ENCODE peak calls at places on chromosome 16, in eight cellular contexts. R is mesenchymal stem cell, P is prostate gland, H is HAP-1, J is sigmoid colon, M is cardiac muscle cell, Y is thoracic aorta, T is IMR-90. X is an unnamed sample. For H3K4me1, the result is how much of the 10 kb centered on the place peaks cover.

GRCh38 chr16:27322858-27323780 is 9.3 kb downstream of the IL4R start:
- DNase-seq in H (no peak), P (no peak), M (no peak), R (no peak), J (peak), T (no peak), Y (no peak), X (no peak)

GRCh38 chr16:72785886-72786285 is 262.0 kb downstream of the ZFHX3 start:
- DNase-seq in P (no peak), H (no peak), M (no peak), J (no peak), R (peak), Y (no peak), T (peak), X (no peak)

GRCh38 chr16:14399397-14400284 is 230.4 kb downstream of the PARN start:
- DNase-seq in T (peak), J (peak), H (no peak), M (peak), R (peak), P (no peak), Y (peak), X (peak)

GRCh38 chr16:55701442-55702319 is 45.9 kb downstream of the SLC6A2 start:
- DNase-seq in Y (no peak), J (peak), T (peak), M (peak), P (peak), R (peak), H (peak), X (peak)

GRCh38 chr16:77499373-77500285 is 64.8 kb upstream of the ADAMTS18 start:
- DNase-seq in P (peak), M (no peak), Y (no peak), H (no peak), T (no peak), J (peak), R (peak), X (peak)

GRCh38 chr16:27977966-27978365 is 85.5 kb downstream of the GSG1L start:
- DNase-seq in R (no peak), J (peak), Y (no peak), T (peak), P (no peak), H (no peak), M (no peak), X (no peak)

GRCh38 chr16:89606006-89606405 is 7.4 kb upstream of the DPEP1 start:
- DNase-seq in T (no peak), M (no peak), J (no peak), P (no peak), H (no peak), Y (no peak), R (no peak), X (no peak)

GRCh38 chr16:67110136-67110847 is 551 bp downstream of the PHAF1 start:
- DNase-seq in P (no peak), T (no peak), R (no peak), Y (no peak), J (no peak), M (peak), H (peak), X (no peak)

GRCh38 chr16:74186589-74186988 is 110.0 kb upstream of the PSMD7 start:
- DNase-seq in P (no peak), H (no peak), Y (no peak), T (peak), J (no peak), R (no peak), M (no peak), X (no peak)

GRCh38 chr16:31696968-31697743 is 169.5 kb downstream of the AHSP start:
- DNase-seq in M (peak), R (peak), J (no peak), P (no peak), H (no peak), T (peak), Y (no peak), X (no peak)

GRCh38 chr16:1906052-1906845 is 12.0 kb downstream of the HS3ST6 start:
- DNase-seq in P (no peak), T (no peak), R (no peak), J (no peak), M (no peak), H (no peak), Y (no peak), X (no peak)

GRCh38 chr16:82814059-82814458 is 187.3 kb downstream of the CDH13 start:
- DNase-seq in Y (no peak), J (no peak), P (no peak), R (no peak), M (no peak), T (no peak), H (no peak), X (no peak)

GRCh38 chr16:81127051-81127450 is 30.9 kb upstream of the GCSH start:
- DNase-seq in J (no peak), T (peak), Y (no peak), R (peak), H (no peak), P (no peak), M (no peak), X (no peak)

GRCh38 chr16:47728229-47728628 is 267.1 kb downstream of the PHKB start:
- DNase-seq in Y (no peak), P (no peak), T (no peak), H (no peak), J (no peak), R (no peak), M (no peak), X (no peak)

GRCh38 chr16:70601576-70602575 is 44.5 kb upstream of the IL34 start:
- DNase-seq in M (no peak), J (no peak), Y (no peak), T (peak), H (no peak), R (no peak), P (no peak), X (no peak)

GRCh38 chr16:30078744-30079143 is 3.0 kb downstream of the PPP4C start:
- DNase-seq in T (no peak), P (no peak), H (no peak), J (no peak), Y (no peak), M (no peak), R (no peak), X (no peak)

GRCh38 chr16:52597772-52598483 is 51.0 kb upstream of the TOX3 start:
- DNase-seq in P (peak), J (no peak), T (no peak), R (no peak), M (no peak), H (peak), Y (no peak), X (no peak)

GRCh38 chr16:12323007-12323699 is 346.6 kb downstream of the SNX29 start:
- DNase-seq in T (no peak), R (no peak), H (no peak), J (no peak), P (no peak), M (no peak), Y (no peak), X (no peak)

GRCh38 chr16:31094088-31094423 is 541 bp downstream of the VKORC1 start:
- DNase-seq in J (no peak), R (no peak), H (peak), M (peak), T (no peak), P (no peak), Y (no peak), X (no peak)

GRCh38 chr16:28880589-28880915 is 2.3 kb downstream of the ATP2A1 start:
- DNase-seq in T (no peak), H (no peak), M (no peak), Y (no peak), J (no peak), R (no peak), P (no peak), X (no peak)

GRCh38 chr16:4358831-4359561 is 7.9 kb upstream of the PAM16 start:
- DNase-seq in H (peak), T (no peak), J (peak), P (no peak), M (peak), Y (no peak), R (peak), X (no peak)

GRCh38 chr16:16137110-16137509 is 86.2 kb downstream of the ABCC6 start:
- DNase-seq in P (no peak), M (no peak), H (no peak), J (no peak), Y (no peak), T (no peak), R (no peak), X (no peak)

GRCh38 chr16:53094013-53094630 is 39.3 kb downstream of the CHD9 start:
- DNase-seq in R (no peak), M (peak), J (peak), P (peak), Y (no peak), H (no peak), T (no peak), X (no peak)

GRCh38 chr16:7497667-7498066 is 165.0 kb downstream of the RBFOX1 start:
- DNase-seq in T (no peak), Y (no peak), M (no peak), R (no peak), J (no peak), H (no peak), P (no peak), X (no peak)

GRCh38 chr16:84581161-84581560 is 36.7 kb downstream of the COTL1 start:
- DNase-seq in J (no peak), Y (no peak), H (no peak), T (no peak), R (peak), M (no peak), P (no peak), X (no peak)

GRCh38 chr16:73339821-73340220 is 291.9 kb upstream of the ZFHX3 start:
- DNase-seq in R (no peak), J (no peak), T (no peak), H (no peak), M (no peak), Y (no peak), P (no peak), X (no peak)

GRCh38 chr16:11414815-11415775 is 69.8 kb downstream of the RMI2 start:
- DNase-seq in T (no peak), Y (no peak), J (no peak), R (no peak), M (no peak), P (no peak), H (no peak), X (no peak)

GRCh38 chr16:1194665-1195392 is 30.2 kb downstream of the TPSG1 start:
- DNase-seq in T (no peak), H (peak), Y (no peak), J (no peak), P (no peak), M (peak), R (no peak), X (no peak)

GRCh38 chr16:86905302-86905701 is 327.0 kb downstream of the FOXL1 start:
- DNase-seq in R (no peak), H (no peak), M (no peak), P (no peak), Y (no peak), T (no peak), J (no peak), X (no peak)

GRCh38 chr16:11097782-11098167 is 153.4 kb downstream of the CLEC16A start:
- DNase-seq in P (no peak), R (no peak), J (no peak), T (no peak), H (no peak), M (no peak), Y (no peak), X (no peak)

GRCh38 chr16:67762385-67762784 is 43.3 kb upstream of the GFOD2 start:
- DNase-seq in P (no peak), T (no peak), R (no peak), Y (no peak), M (no peak), J (no peak), H (no peak), X (no peak)

GRCh38 chr16:38941-39892 is 14.2 kb downstream of the POLR3K start:
- DNase-seq in M (no peak), T (no peak), J (no peak), H (no peak), Y (no peak), P (no peak), R (no peak), X (no peak)

GRCh38 chr16:9153502-9153864 is 62.0 kb downstream of the HAPSTR1 start:
- DNase-seq in T (no peak), P (no peak), R (no peak), J (no peak), M (no peak), H (no peak), Y (no peak), X (no peak)

GRCh38 chr16:70512456-70512855 is 10.9 kb downstream of the COG4 start:
- DNase-seq in J (no peak), H (no peak), P (no peak), T (peak), Y (no peak), M (no peak), R (no peak), X (peak)

GRCh38 chr16:8730335-8730915 is 56.0 kb downstream of the ABAT start:
- DNase-seq in J (peak), T (no peak), M (no peak), Y (no peak), R (no peak), H (no peak), P (peak), X (no peak)

DNA sequence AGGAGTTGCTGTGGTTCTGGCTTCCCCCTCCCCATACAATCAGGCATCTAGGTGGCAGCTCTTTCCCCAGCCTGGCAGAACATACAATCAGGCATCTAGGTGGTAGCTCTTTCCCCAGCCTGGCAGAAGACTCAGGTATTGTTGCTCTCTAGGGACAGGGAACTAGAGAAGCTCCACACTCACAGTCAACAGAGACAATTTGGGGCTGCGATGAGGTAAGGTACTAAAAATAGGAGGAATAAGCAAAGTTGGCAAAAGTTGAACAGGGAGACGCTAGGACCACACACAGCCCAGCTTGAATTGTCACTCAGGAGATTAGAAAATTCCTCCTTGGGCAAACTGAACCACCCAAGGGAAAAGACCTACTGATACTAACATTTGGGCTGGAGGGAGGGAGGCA is 315.5 kb upstream of the CDH5 start:
- DNase-seq in T (no peak), J (no peak), Y (no peak), P (no peak), H (no peak), R (no peak), M (no peak), X (no peak)
- H3K4me1 ChIP-seq in T (under half), J (under half), Y (under half), P (under half), H (under half), R (under half), M (under half), X (under half)

DNA sequence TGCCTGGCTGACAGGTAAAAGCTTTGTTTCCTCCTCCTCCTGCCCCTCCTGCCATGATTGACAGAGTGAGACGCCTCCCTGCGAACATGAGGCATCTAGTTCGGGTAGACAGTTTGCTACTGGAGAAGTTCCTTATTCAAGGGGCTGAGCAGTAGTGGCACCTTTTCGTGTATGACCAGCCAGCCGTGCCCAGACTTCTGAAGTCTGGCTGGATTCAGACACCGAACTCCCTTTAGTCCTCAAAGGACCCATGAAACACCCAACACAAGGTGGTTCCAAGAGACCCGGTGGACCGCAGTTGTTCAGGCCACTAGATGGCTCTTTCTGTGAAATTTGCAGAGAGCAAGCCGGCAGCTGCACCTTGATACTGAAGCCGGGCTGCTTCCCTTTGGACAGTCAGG is 192.8 kb downstream of the XYLT1 start:
- DNase-seq in R (no peak), M (peak), J (no peak), H (no peak), Y (no peak), P (peak), T (peak), X (no peak)
- H3K4me1 ChIP-seq in R (under half), M (under half), J (under half), H (under half), Y (under half), P (under half), T (under half), X (under half)

DNA sequence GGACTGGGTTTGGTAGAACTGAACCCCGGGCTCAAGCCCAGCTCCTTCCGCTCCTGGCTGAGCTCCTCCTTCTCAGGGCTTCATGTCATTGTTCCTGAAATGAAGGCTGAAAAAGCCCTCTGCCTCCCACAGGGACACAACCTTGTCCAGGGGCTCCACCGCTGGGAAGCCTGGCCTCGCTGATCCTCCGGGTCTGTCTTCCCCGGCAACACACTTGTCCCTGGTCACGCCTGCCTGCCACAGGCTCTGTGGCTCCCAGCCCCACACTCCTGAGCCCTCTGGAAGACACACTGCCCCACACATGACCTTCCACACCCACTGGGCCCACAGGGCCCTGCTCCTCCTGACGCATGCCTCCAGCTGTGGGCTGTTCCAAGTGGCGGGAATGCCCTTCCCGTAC is 18.0 kb upstream of the ZC3H18 start:
- DNase-seq in H (no peak), R (no peak), J (no peak), Y (no peak), T (no peak), M (no peak), P (no peak), X (no peak)
- H3K4me1 ChIP-seq in H (under half), R (under half), J (under half), Y (under half), T (under half), M (under half), P (under half), X (under half)

DNA sequence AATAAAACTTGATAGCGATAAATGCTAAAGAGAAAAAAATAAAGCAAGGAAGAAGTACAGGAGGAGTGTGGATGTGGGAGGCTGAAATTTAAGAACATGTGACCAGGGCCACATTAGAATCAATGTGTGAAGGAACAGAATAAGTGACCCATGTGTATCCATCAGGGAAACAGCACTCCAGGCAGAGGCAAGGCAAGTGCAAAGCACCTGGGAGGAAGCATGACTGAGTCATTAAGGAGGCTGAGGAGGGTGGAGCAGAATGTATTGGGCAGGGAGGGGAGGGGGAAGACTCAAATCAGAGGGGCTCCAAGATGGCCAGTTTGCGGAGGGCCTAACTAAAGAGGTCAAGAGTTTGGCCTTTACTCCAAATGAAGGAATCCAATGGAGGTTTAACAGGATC is 8.0 kb downstream of the CDR2 start:
- DNase-seq in T (no peak), H (no peak), P (no peak), Y (no peak), M (no peak), R (no peak), J (no peak), X (no peak)
- H3K4me1 ChIP-seq in T (under half), H (under half), P (under half), Y (under half), M (under half), R (under half), J (under half), X (under half)

GRCh38 chr16:85633438-85633743 is 20.3 kb downstream of the GSE1 start:
- DNase-seq in T (no peak), M (no peak), H (no peak), Y (no peak), P (no peak), J (no peak), R (no peak), X (no peak)

GRCh38 chr16:85635545-85636140 is 22.5 kb downstream of the GSE1 start:
- DNase-seq in H (no peak), R (no peak), Y (no peak), P (no peak), J (no peak), T (no peak), M (no peak), X (no peak)

GRCh38 chr16:85634747-85635544 is 21.8 kb downstream of the GSE1 start:
- DNase-seq in P (no peak), M (no peak), T (no peak), J (no peak), Y (no peak), R (no peak), H (no peak), X (no peak)

GRCh38 chr16:85632709-85633437 is 19.8 kb downstream of the GSE1 start:
- DNase-seq in Y (no peak), R (no peak), M (no peak), T (no peak), P (no peak), H (no peak), J (no peak), X (no peak)

DNA sequence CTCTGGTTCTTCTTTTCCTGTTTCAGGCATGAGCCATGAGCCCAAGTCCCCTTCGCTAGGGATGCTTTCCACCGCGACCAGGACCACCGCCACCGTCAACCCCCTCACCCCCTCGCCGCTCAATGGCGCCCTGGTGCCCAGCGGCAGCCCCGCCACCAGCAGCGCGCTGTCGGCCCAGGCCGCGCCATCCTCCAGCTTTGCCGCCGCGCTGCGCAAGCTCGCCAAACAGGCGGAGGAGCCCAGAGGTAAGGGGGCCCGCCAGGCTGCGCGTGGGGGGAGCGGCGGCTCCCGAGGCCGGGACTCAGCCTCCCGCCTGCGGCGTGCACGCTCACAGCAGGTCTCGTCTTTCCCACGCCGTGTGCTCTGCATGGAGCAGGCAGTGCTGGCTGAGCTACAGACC is 20.8 kb downstream of the GSE1 start:
- DNase-seq in P (no peak), R (no peak), Y (no peak), H (no peak), J (no peak), M (no peak), T (no peak), X (no peak)
- H3K4me1 ChIP-seq in P (under half), R (under half), Y (under half), H (under half), J (under half), M (under half), T (under half), X (under half)